ENCODE peak calls at places on chromosome 7, in four cellular contexts. R, I, N and W are unnamed samples.

GRCh38 chr7:28419717-28420116 is 7.4 kb downstream of the CREB5 start:
- DNase-seq in R (no peak), I (no peak), N (no peak), W (no peak)

GRCh38 chr7:17668122-17668521 is 272.2 kb downstream of the SNX13 start:
- DNase-seq in R (no peak), I (no peak), N (no peak), W (no peak)

GRCh38 chr7:118872568-118872967 is 648.1 kb downstream of the ANKRD7 start:
- DNase-seq in R (no peak), I (no peak), N (no peak), W (no peak)

GRCh38 chr7:76326646-76327233 is 24.3 kb downstream of the HSPB1 start:
- DNase-seq in R (no peak), I (no peak), N (no peak), W (no peak)

GRCh38 chr7:78020131-78020873 is 221.7 kb downstream of the PHTF2 start:
- DNase-seq in R (no peak), I (no peak), N (no peak), W (peak; percentile 29)

GRCh38 chr7:41566581-41566980 is 136.3 kb downstream of the INHBA start:
- DNase-seq in R (no peak), I (no peak), N (no peak), W (no peak)

GRCh38 chr7:44046321-44047061 is 2.0 kb downstream of the DBNL start:
- DNase-seq in R (no peak), I (no peak), N (no peak), W (peak; percentile 50)

GRCh38 chr7:124840435-124840834 is 74.8 kb upstream of the GPR37 start:
- DNase-seq in R (no peak), I (no peak), N (no peak), W (no peak)

GRCh38 chr7:131292141-131292905 is 35.4 kb upstream of the MKLN1 start:
- DNase-seq in R (no peak), I (no peak), N (no peak), W (no peak)

GRCh38 chr7:79287976-79288375 is 165.5 kb downstream of the MAGI2 start:
- DNase-seq in R (no peak), I (no peak), N (no peak), W (no peak)

GRCh38 chr7:48139461-48139860 is 31.8 kb upstream of the ABCA13 start:
- DNase-seq in R (no peak), I (no peak), N (no peak), W (no peak)

GRCh38 chr7:38147005-38147404 is 31.0 kb upstream of the STARD3NL start:
- DNase-seq in R (no peak), I (no peak), N (no peak), W (no peak)

GRCh38 chr7:116726713-116727431 is 54.9 kb downstream of the MET start:
- DNase-seq in R (no peak), I (no peak), N (no peak), W (no peak)